ENCODE peak calls at places on chromosomes 1 and 21, in six cellular contexts. J is NCI-H2081, I is neural progenitor cell, K is cardiac fibroblast, S is AG09309, B is substantia nigra. X is an unnamed sample.

GRCh38 chr1:56160916-56161315 is 418.4 kb downstream of the PLPP3 start:
- DNase-seq in S (no peak), B (no peak), J (no peak), I (no peak), K (no peak), X (no peak)

GRCh38 chr21:46028547-46029200 is 47.1 kb downstream of the COL6A1 start:
- DNase-seq in I (no peak), J (no peak), B (no peak), K (no peak), S (peak; percentile 63), X (no peak)

GRCh38 chr1:108590947-108591346 is 31.0 kb downstream of the EEIG2 start:
- DNase-seq in B (no peak), J (no peak), K (peak; percentile 98), S (peak; percentile 89), I (no peak), X (no peak)

GRCh38 chr1:227245613-227246320 is 72.5 kb downstream of the CDC42BPA start:
- DNase-seq in I (no peak), K (no peak), J (no peak), S (no peak), B (no peak), X (no peak)

GRCh38 chr1:27668808-27669723 is 2.9 kb downstream of the IFI6 start:
- DNase-seq in J (peak; percentile 57), I (peak; percentile 78), S (no peak), B (peak; percentile 50), K (peak; percentile 69), X (peak; percentile 91)

GRCh38 chr1:67766117-67766978 is 66.9 kb downstream of the GNG12 start:
- DNase-seq in K (peak; percentile 77), J (peak; percentile 55), B (peak; percentile 6), I (peak; percentile 89), S (no peak), X (peak; percentile 62)

GRCh38 chr1:162193815-162194214 is 124.3 kb downstream of the NOS1AP start:
- DNase-seq in K (no peak), S (no peak), J (no peak), B (no peak), I (peak; percentile 32), X (no peak)

GRCh38 chr1:94773931-94774422 is 46.2 kb upstream of the SLC44A3 start:
- DNase-seq in K (peak; percentile 36), I (no peak), J (no peak), B (no peak), S (no peak), X (no peak)

GRCh38 chr1:170662561-170662971 is 1.4 kb upstream of the PRRX1 start:
- DNase-seq in S (no peak), J (no peak), B (no peak), K (peak; percentile 62), I (no peak), X (no peak)

GRCh38 chr21:27036736-27037301 is 69.9 kb upstream of the ADAMTS5 start:
- DNase-seq in J (no peak), I (no peak), B (no peak), K (no peak), S (no peak), X (no peak)

GRCh38 chr1:18299441-18300338 is 181.0 kb upstream of the KLHDC7A start:
- DNase-seq in I (peak; percentile 68), J (no peak), K (peak; percentile 3), B (no peak), S (no peak), X (no peak)

GRCh38 chr1:186775031-186775430 is 53.7 kb upstream of the PLA2G4A start:
- DNase-seq in B (no peak), I (no peak), J (no peak), S (no peak), K (no peak), X (no peak)

X was measured in colonic mucosa.